ENCODE peak calls at places on chromosomes 12 and 14, in nine cellular contexts. C is AG20443; S is activated T-cell treated with anti-CD3 and anti-CD28 coated beads for 4 hours; U is NCI-H2081; R is GM12865; B is stimulated activated CD4-positive, alpha-beta T cell treated with anti-CD3 and anti-CD28 coated beads, TNF-alpha, amount 100 ng/mL, for 1 hour; J is OCI-LY7; F is naive B cell; H is Daoy. E is an unnamed sample.

GRCh38 chr12:64058541-64059321 is 163.4 kb downstream of the KICS2 start:
- DNase-seq in B (no peak), S (no peak), U (no peak), F (no peak), R (no peak), J (no peak), H (no peak), C (no peak), E (no peak)

GRCh38 chr14:26323781-26324363 is 274.0 kb downstream of the NOVA1 start:
- DNase-seq in B (no peak), F (no peak), S (no peak), H (no peak), C (no peak), R (no peak), U (peak), J (no peak), E (peak)

GRCh38 chr12:17459214-17459613 is 630.8 kb downstream of the RERGL start:
- DNase-seq in B (no peak), F (no peak), R (no peak), J (no peak), C (no peak), H (no peak), U (no peak), S (no peak), E (no peak)

GRCh38 chr12:63410197-63410596 is 258.1 kb downstream of the DPY19L2 start:
- DNase-seq in B (no peak), R (no peak), J (no peak), C (no peak), U (no peak), H (no peak), F (no peak), S (no peak), E (no peak)

GRCh38 chr12:64506955-64507354 is 55.0 kb downstream of the TBK1 start:
- DNase-seq in U (no peak), R (no peak), F (no peak), H (no peak), J (no peak), B (no peak), C (no peak), S (no peak), E (no peak)

GRCh38 chr12:124334266-124334665 is 39.4 kb downstream of the RFLNA start:
- DNase-seq in F (no peak), H (no peak), R (no peak), U (no peak), S (no peak), J (no peak), B (no peak), C (no peak), E (no peak)

GRCh38 chr12:117080707-117081141 is 18.5 kb downstream of the TESC start:
- DNase-seq in C (no peak), F (no peak), B (no peak), S (no peak), U (no peak), R (no peak), H (no peak), J (no peak), E (peak)

GRCh38 chr12:4322789-4323188 is 1.8 kb downstream of the TIGAR start:
- DNase-seq in U (no peak), B (no peak), F (no peak), R (no peak), H (no peak), C (no peak), S (no peak), J (peak), E (no peak)

GRCh38 chr12:78121969-78122610 is 291.4 kb downstream of the NAV3 start:
- DNase-seq in U (peak), H (no peak), B (no peak), J (no peak), F (no peak), S (no peak), R (no peak), C (no peak), E (no peak)